ENCODE peak calls at places on chromosomes 5 and 9, in six cellular contexts. One of them, this sample, is unnamed.

GRCh38 chr9:102434545-102434944 is 560.6 kb upstream of the CYLC2 start:
- DNase-seq in effector memory CD4-positive, alpha-beta T cell: no peak
- DNase-seq in transverse colon: no peak
- DNase-seq in Right ventricle myocardium superior: no peak
- DNase-seq in stimulated activated CD4-positive, alpha-beta T cell treated with anti-CD3 and anti-CD28 coated beads, Interleukin-4, amount 100 ng/mL, for 4 hours: no peak
- DNase-seq in heart left ventricle: no peak
- DNase-seq in this sample: no peak

GRCh38 chr5:146196459-146197048 is 6.9 kb upstream of the RBM27 start:
- DNase-seq in effector memory CD4-positive, alpha-beta T cell: no peak
- DNase-seq in transverse colon: no peak
- DNase-seq in Right ventricle myocardium superior: no peak
- DNase-seq in stimulated activated CD4-positive, alpha-beta T cell treated with anti-CD3 and anti-CD28 coated beads, Interleukin-4, amount 100 ng/mL, for 4 hours: no peak
- DNase-seq in heart left ventricle: no peak
- DNase-seq in this sample: no peak

GRCh38 chr9:122032346-122032745 is 60.8 kb downstream of the TTLL11 start:
- DNase-seq in effector memory CD4-positive, alpha-beta T cell: no peak
- DNase-seq in transverse colon: no peak
- DNase-seq in Right ventricle myocardium superior: no peak
- DNase-seq in stimulated activated CD4-positive, alpha-beta T cell treated with anti-CD3 and anti-CD28 coated beads, Interleukin-4, amount 100 ng/mL, for 4 hours: no peak
- DNase-seq in heart left ventricle: no peak
- DNase-seq in this sample: peak

GRCh38 chr9:34124103-34124502 is 2.4 kb downstream of the DCAF12 start:
- DNase-seq in effector memory CD4-positive, alpha-beta T cell: no peak
- DNase-seq in transverse colon: no peak
- DNase-seq in Right ventricle myocardium superior: no peak
- DNase-seq in stimulated activated CD4-positive, alpha-beta T cell treated with anti-CD3 and anti-CD28 coated beads, Interleukin-4, amount 100 ng/mL, for 4 hours: no peak
- DNase-seq in heart left ventricle: no peak
- DNase-seq in this sample: no peak

GRCh38 chr9:88979021-88979420 is 12.2 kb upstream of the S1PR3 start:
- DNase-seq in effector memory CD4-positive, alpha-beta T cell: no peak
- DNase-seq in transverse colon: no peak
- DNase-seq in Right ventricle myocardium superior: no peak
- DNase-seq in stimulated activated CD4-positive, alpha-beta T cell treated with anti-CD3 and anti-CD28 coated beads, Interleukin-4, amount 100 ng/mL, for 4 hours: no peak
- DNase-seq in heart left ventricle: peak
- DNase-seq in this sample: no peak

GRCh38 chr9:79989079-79989478 is 417.3 kb downstream of the TLE4 start:
- DNase-seq in effector memory CD4-positive, alpha-beta T cell: no peak
- DNase-seq in transverse colon: no peak
- DNase-seq in Right ventricle myocardium superior: no peak
- DNase-seq in stimulated activated CD4-positive, alpha-beta T cell treated with anti-CD3 and anti-CD28 coated beads, Interleukin-4, amount 100 ng/mL, for 4 hours: no peak
- DNase-seq in heart left ventricle: no peak
- DNase-seq in this sample: no peak

GRCh38 chr5:1206521-1207412 is 5.4 kb downstream of the SLC6A19 start:
- DNase-seq in effector memory CD4-positive, alpha-beta T cell: no peak
- DNase-seq in transverse colon: no peak
- DNase-seq in Right ventricle myocardium superior: peak
- DNase-seq in stimulated activated CD4-positive, alpha-beta T cell treated with anti-CD3 and anti-CD28 coated beads, Interleukin-4, amount 100 ng/mL, for 4 hours: no peak
- DNase-seq in heart left ventricle: no peak
- DNase-seq in this sample: no peak

GRCh38 chr9:73270967-73271722 is 119.5 kb downstream of the ANXA1 start:
- DNase-seq in effector memory CD4-positive, alpha-beta T cell: no peak
- DNase-seq in transverse colon: no peak
- DNase-seq in Right ventricle myocardium superior: no peak
- DNase-seq in stimulated activated CD4-positive, alpha-beta T cell treated with anti-CD3 and anti-CD28 coated beads, Interleukin-4, amount 100 ng/mL, for 4 hours: no peak
- DNase-seq in heart left ventricle: no peak
- DNase-seq in this sample: peak

GRCh38 chr9:100285080-100285479 is 67.7 kb downstream of the TEX10 start:
- DNase-seq in effector memory CD4-positive, alpha-beta T cell: no peak
- DNase-seq in transverse colon: no peak
- DNase-seq in Right ventricle myocardium superior: no peak
- DNase-seq in stimulated activated CD4-positive, alpha-beta T cell treated with anti-CD3 and anti-CD28 coated beads, Interleukin-4, amount 100 ng/mL, for 4 hours: no peak
- DNase-seq in heart left ventricle: no peak
- DNase-seq in this sample: no peak

GRCh38 chr9:135014341-135015010 is 73.0 kb upstream of the OLFM1 start:
- DNase-seq in effector memory CD4-positive, alpha-beta T cell: no peak
- DNase-seq in transverse colon: no peak
- DNase-seq in Right ventricle myocardium superior: no peak
- DNase-seq in stimulated activated CD4-positive, alpha-beta T cell treated with anti-CD3 and anti-CD28 coated beads, Interleukin-4, amount 100 ng/mL, for 4 hours: no peak
- DNase-seq in heart left ventricle: no peak
- DNase-seq in this sample: no peak

GRCh38 chr9:123360161-123361085 is 4.4 kb downstream of the CRB2 start:
- DNase-seq in effector memory CD4-positive, alpha-beta T cell: no peak
- DNase-seq in transverse colon: peak
- DNase-seq in Right ventricle myocardium superior: no peak
- DNase-seq in stimulated activated CD4-positive, alpha-beta T cell treated with anti-CD3 and anti-CD28 coated beads, Interleukin-4, amount 100 ng/mL, for 4 hours: peak
- DNase-seq in heart left ventricle: no peak
- DNase-seq in this sample: peak